ENCODE peak calls at places on chromosomes 11 and 22, in ten cellular contexts. V is anterior cingulate cortex; A is fibroblast of lung; B is activated CD8-positive, alpha-beta memory T cell treated with anti-CD3 and anti-CD28 coated beads for 1 hour; F is T-helper 17 cell; X is stimulated activated CD4-positive, alpha-beta T cell treated with anti-CD3 and anti-CD28 coated beads, Interleukin-15, amount 100 ng/mL, for 48 hours; Z is GM12864; R is H9; Y is AML-193; K is ACHN. C is an unnamed sample.
A peak's percentile ranks its signal among the peaks of the same experiment; 100 is the strongest.

GRCh38 chr11:1100417-1101245 is 26.0 kb downstream of the MUC2 start:
- DNase-seq in V (no peak), A (no peak), B (no peak), F (no peak), X (no peak), Z (no peak), R (no peak), Y (no peak), K (no peak), C (no peak)

GRCh38 chr11:110093407-110094297 is 460 bp downstream of the ZC3H12C start:
- DNase-seq in V (peak; percentile 57), A (peak; percentile 80), B (no peak), F (no peak), X (no peak), Z (no peak), R (peak; percentile 40), Y (no peak), K (peak; percentile 45), C (no peak)

GRCh38 chr22:39645532-39645931 is 75.0 kb downstream of the CACNA1I start:
- DNase-seq in V (no peak), A (no peak), B (no peak), F (no peak), X (no peak), Z (no peak), R (no peak), Y (no peak), K (no peak), C (no peak)

GRCh38 chr11:131614514-131615085 is 244.2 kb downstream of the NTM start:
- DNase-seq in V (no peak), A (no peak), B (no peak), F (no peak), X (no peak), Z (no peak), R (no peak), Y (no peak), K (no peak), C (no peak)

GRCh38 chr11:106717222-106717621 is 301.1 kb downstream of the GUCY1A2 start:
- DNase-seq in V (no peak), A (no peak), B (no peak), F (no peak), X (no peak), Z (no peak), R (no peak), Y (no peak), K (no peak), C (no peak)

GRCh38 chr11:111454561-111455192 is 57.5 kb downstream of the BTG4 start:
- DNase-seq in V (peak; percentile 44), A (peak; percentile 68), B (no peak), F (no peak), X (peak; percentile 53), Z (no peak), R (peak; percentile 84), Y (peak; percentile 23), K (peak; percentile 57), C (no peak)

GRCh38 chr11:57424802-57425564 is 1.9 kb downstream of the SLC43A3 start:
- DNase-seq in V (no peak), A (peak; percentile 86), B (peak; percentile 63), F (peak; percentile 76), X (peak; percentile 89), Z (peak; percentile 93), R (no peak), Y (peak; percentile 99), K (peak; percentile 82), C (peak; percentile 44)

GRCh38 chr11:72766152-72766902 is 14.1 kb upstream of the ARAP1 start:
- DNase-seq in V (no peak), A (no peak), B (no peak), F (no peak), X (no peak), Z (no peak), R (no peak), Y (no peak), K (no peak), C (no peak)

GRCh38 chr11:67051945-67052488 is 4.6 kb upstream of the RHOD start:
- DNase-seq in V (no peak), A (no peak), B (no peak), F (no peak), X (no peak), Z (no peak), R (no peak), Y (no peak), K (no peak), C (no peak)

C was measured in BJ.